ENCODE peak calls at places on chromosomes 11 and 22, in ten cellular contexts. U is activated T-helper 1 cell treated with anti-CD3 and anti-CD28 coated beads, Interleukin-12 subunit alpha, Interleukin-12 subunit beta, Interleukin-2, Interleukin-4 antibody, amounts not matched to agents 30 ng/mL and 10 ng/mL and 1 ng/mL, durations not matched to agents 14 hours and 24 hours and 36 hours; M is stimulated activated CD8-positive, alpha-beta memory T cell treated with anti-CD3 and anti-CD28 coated beads, Interleukin-7, amount 100 ng/mL, for 1 hour; X is MCF 10A; L is RWPE1; I is dorsolateral prefrontal cortex; C is Panc1; A is myocyte; E is bronchial epithelial cell; H is psoas muscle. G is an unnamed sample.

GRCh38 chr11:125225401-125225800 is 60.9 kb downstream of the PKNOX2 start:
- DNase-seq in U (no peak), X (no peak), C (no peak), A (no peak), L (no peak), E (no peak), H (no peak), M (no peak), I (no peak), G (no peak)

GRCh38 chr11:119460582-119460981 is 37.6 kb upstream of the THY1 start:
- DNase-seq in H (no peak), C (no peak), M (no peak), U (no peak), I (no peak), X (peak), A (peak), E (no peak), L (no peak), G (no peak)

GRCh38 chr11:30876228-30876627 is 290.1 kb upstream of the MPPED2 start:
- DNase-seq in H (no peak), M (no peak), I (no peak), A (no peak), L (no peak), U (no peak), C (no peak), E (no peak), X (no peak), G (no peak)

GRCh38 chr11:85772700-85773099 is 38.2 kb downstream of the SYTL2 start:
- DNase-seq in X (no peak), A (peak), H (no peak), U (no peak), I (no peak), E (no peak), L (no peak), M (no peak), C (no peak), G (no peak)

GRCh38 chr22:29343313-29343805 is 27.9 kb upstream of the RASL10A start:
- DNase-seq in E (peak), U (no peak), L (peak), A (no peak), H (no peak), M (no peak), I (peak), C (no peak), X (peak), G (peak)

GRCh38 chr11:126165366-126166156 is 45.9 kb downstream of the RPUSD4 start:
- DNase-seq in M (no peak), L (no peak), I (no peak), A (peak), X (no peak), C (no peak), U (no peak), E (no peak), H (no peak), G (peak)

GRCh38 chr11:125303186-125303585 is 138.6 kb downstream of the PKNOX2 start:
- DNase-seq in L (no peak), U (no peak), E (no peak), A (no peak), M (no peak), C (no peak), I (no peak), H (no peak), X (no peak), G (no peak)

GRCh38 chr22:44483878-44484277 is 14.2 kb downstream of the RTL6 start:
- DNase-seq in A (no peak), X (no peak), I (no peak), E (no peak), L (no peak), M (no peak), U (no peak), C (no peak), H (no peak), G (no peak)

GRCh38 chr11:64710418-64711137 is 12.4 kb downstream of the NRXN2 start:
- DNase-seq in C (no peak), L (peak), H (no peak), U (no peak), X (peak), I (no peak), M (no peak), A (peak), E (peak), G (no peak)

GRCh38 chr11:4090258-4090657 is 4.3 kb upstream of the RRM1 start:
- DNase-seq in X (no peak), M (no peak), L (no peak), E (no peak), A (no peak), I (no peak), C (no peak), H (no peak), U (peak), G (no peak)

GRCh38 chr11:61173456-61173855 is 12.2 kb upstream of the VPS37C start:
- DNase-seq in C (no peak), M (no peak), U (no peak), E (peak), X (peak), H (no peak), A (peak), I (no peak), L (no peak), G (no peak)

G was measured in left ventricle myocardium inferior.